ENCODE peak calls at places on chromosomes 11 and 22, in nine cellular contexts. D is SK-N-SH, V is hepatocyte, Z is OCI-LY7, K is MM.1S, A is neural progenitor cell, F is PC-3, J is HCT116, B is GM23248. U is an unnamed sample.

GRCh38 chr11:10659339-10660216 is 34.0 kb downstream of the IRAG1 start:
- DNase-seq in D (no peak), V (peak), Z (no peak), K (no peak), A (no peak), F (peak), J (peak), B (peak), U (no peak)

GRCh38 chr11:19025799-19026406 is 34.6 kb downstream of the MRGPRX2 start:
- DNase-seq in D (peak), V (peak), Z (no peak), K (no peak), A (no peak), F (peak), J (no peak), B (peak), U (no peak)

GRCh38 chr11:132895340-132895739 is 637.0 kb downstream of the OPCML start:
- DNase-seq in D (no peak), V (peak), Z (no peak), K (no peak), A (no peak), F (no peak), J (no peak), B (peak), U (no peak)

GRCh38 chr11:70270877-70271634 is 566 bp downstream of the PPFIA1 start:
- DNase-seq in D (peak), V (peak), Z (peak), K (peak), A (peak), F (peak), J (no peak), B (peak), U (peak)

GRCh38 chr22:45235101-45235777 is 5.5 kb downstream of the KIAA0930 start:
- DNase-seq in D (no peak), V (no peak), Z (peak), K (peak), A (no peak), F (no peak), J (no peak), B (no peak), U (no peak)

GRCh38 chr11:94602430-94603372 is 35.5 kb downstream of the PIWIL4 start:
- DNase-seq in D (no peak), V (peak), Z (peak), K (peak), A (no peak), F (peak), J (no peak), B (peak), U (peak)

GRCh38 chr11:1157645-1158591 is at the start of gene MUC5AC:
- DNase-seq in D (peak), V (peak), Z (no peak), K (no peak), A (no peak), F (no peak), J (no peak), B (no peak), U (no peak)

GRCh38 chr11:132444891-132445290 is 1074.5 kb downstream of the NTM start:
- DNase-seq in D (no peak), V (no peak), Z (no peak), K (no peak), A (no peak), F (no peak), J (no peak), B (no peak), U (no peak)

GRCh38 chr11:44379141-44380008 is 69.4 kb upstream of the ALX4 start:
- DNase-seq in D (no peak), V (no peak), Z (no peak), K (no peak), A (no peak), F (no peak), J (no peak), B (no peak), U (no peak)

GRCh38 chr11:36253238-36253637 is 36.0 kb downstream of the COMMD9 start:
- DNase-seq in D (peak), V (no peak), Z (no peak), K (no peak), A (peak), F (no peak), J (no peak), B (no peak), U (peak)

GRCh38 chr22:35900483-35901168 is 128.0 kb downstream of the RBFOX2 start:
- DNase-seq in D (no peak), V (no peak), Z (no peak), K (no peak), A (no peak), F (peak), J (peak), B (peak), U (peak)

GRCh38 chr11:79437274-79437980 is 3.4 kb downstream of the TENM4 start:
- DNase-seq in D (peak), V (peak), Z (no peak), K (peak), A (peak), F (no peak), J (no peak), B (peak), U (peak)

GRCh38 chr11:85694385-85694980 is 8.5 kb upstream of the CCDC89 start:
- DNase-seq in D (peak), V (peak), Z (peak), K (peak), A (peak), F (peak), J (peak), B (peak), U (peak)

GRCh38 chr11:32231909-32232493 is 141.1 kb downstream of the RCN1 start:
- DNase-seq in D (peak), V (peak), Z (peak), K (peak), A (peak), F (peak), J (peak), B (peak), U (peak)

GRCh38 chr11:67308031-67308866 is 4.9 kb downstream of the SSH3 start:
- DNase-seq in D (no peak), V (no peak), Z (no peak), K (no peak), A (no peak), F (no peak), J (no peak), B (no peak), U (no peak)

GRCh38 chr11:128589998-128590397 is 2.6 kb upstream of the ETS1 start:
- DNase-seq in D (no peak), V (no peak), Z (no peak), K (no peak), A (no peak), F (no peak), J (no peak), B (no peak), U (no peak)

GRCh38 chr11:35593143-35593542 is 25.1 kb upstream of the FJX1 start:
- DNase-seq in D (no peak), V (no peak), Z (no peak), K (no peak), A (no peak), F (peak), J (no peak), B (peak), U (peak)

GRCh38 chr22:48829908-48830307 is 997.8 kb downstream of the BRD1 start:
- DNase-seq in D (no peak), V (no peak), Z (no peak), K (no peak), A (no peak), F (no peak), J (no peak), B (no peak), U (no peak)

DNA sequence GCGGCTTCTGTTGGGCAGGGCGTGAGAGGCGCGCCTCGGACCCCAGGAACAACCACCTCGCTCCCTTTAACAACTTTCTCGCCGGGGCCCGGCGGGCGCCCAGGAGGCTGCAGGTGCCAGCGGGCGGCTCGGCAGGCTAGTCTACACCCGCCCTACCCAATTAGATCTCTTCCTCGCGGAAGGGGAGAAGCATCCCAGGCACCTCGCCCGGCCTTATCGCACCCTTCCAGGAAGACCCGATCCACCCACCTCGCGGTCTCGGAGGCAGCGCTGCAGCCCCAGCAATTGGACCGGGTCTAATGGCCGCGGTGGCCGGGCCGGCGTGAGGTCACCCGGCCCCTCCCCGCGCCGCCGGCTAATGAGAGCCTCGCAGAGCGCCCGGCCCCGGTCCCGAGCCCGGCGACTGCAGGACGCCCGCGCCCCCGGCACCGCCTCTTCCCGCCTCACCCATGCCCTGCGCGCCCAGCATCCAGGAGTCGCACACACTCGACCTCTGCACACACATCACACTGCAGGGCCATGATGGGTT is at the start of gene PLAAT3:
- DNase-seq in D (peak), V (peak), Z (no peak), K (peak), A (peak), F (peak), J (peak), B (peak), U (peak)
- TF ChIP-seq EZH2phosphoT487 in D (no peak), V (no peak), Z (peak), K (no peak), A (no peak), F (no peak), J (no peak), B (no peak), U (no peak)

GRCh38 chr11:127002669-127003259 is 2.2 kb upstream of the KIRREL3 start:
- DNase-seq in D (no peak), V (no peak), Z (no peak), K (no peak), A (peak), F (no peak), J (no peak), B (peak), U (no peak)

GRCh38 chr11:127000991-127001390 is 421 bp upstream of the KIRREL3 start:
- DNase-seq in D (no peak), V (no peak), Z (no peak), K (no peak), A (peak), F (no peak), J (no peak), B (peak), U (no peak)

GRCh38 chr11:127006311-127006710 is 5.7 kb upstream of the KIRREL3 start:
- DNase-seq in D (no peak), V (no peak), Z (no peak), K (no peak), A (no peak), F (no peak), J (no peak), B (peak), U (no peak)

GRCh38 chr11:127000291-127000968 is at the start of gene KIRREL3:
- DNase-seq in D (peak), V (peak), Z (no peak), K (no peak), A (peak), F (no peak), J (no peak), B (peak), U (peak)

DNA sequence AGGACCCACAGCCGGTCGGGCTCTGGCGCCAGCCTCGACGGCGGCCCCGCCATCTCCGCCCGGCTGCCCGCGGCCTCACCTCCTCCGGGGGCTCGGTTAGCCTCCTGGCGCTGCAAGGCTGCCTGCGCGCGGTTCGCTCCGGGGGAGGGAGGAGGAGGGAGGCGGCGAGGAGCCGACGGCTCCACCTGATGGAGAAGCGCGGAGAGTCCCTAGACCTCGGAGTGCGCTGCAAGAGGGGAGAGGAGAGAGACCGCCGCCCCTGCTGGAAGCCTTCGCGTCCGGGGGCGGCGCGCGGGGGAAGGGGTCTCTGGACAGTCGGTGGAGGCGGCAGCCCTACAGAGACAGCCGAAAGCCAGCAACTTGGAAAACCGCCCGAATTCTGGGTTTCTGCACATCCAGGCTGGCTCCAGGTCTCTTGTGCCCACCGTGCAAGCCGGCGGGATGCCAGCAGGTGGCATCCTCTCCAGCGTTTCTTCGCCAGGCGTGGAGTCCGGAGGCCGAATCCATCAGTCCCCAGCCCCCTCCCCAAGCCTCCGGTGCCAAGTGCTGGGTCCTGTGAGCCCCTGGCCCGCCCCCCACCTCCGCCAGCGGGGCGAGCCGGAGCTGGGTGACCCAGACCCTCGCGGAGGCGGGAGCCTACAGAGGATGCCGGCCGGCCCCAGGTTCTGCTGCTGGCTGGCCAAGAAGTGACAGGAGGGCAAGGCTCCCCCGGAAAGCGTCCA is 2.9 kb upstream of the KIRREL3 start:
- DNase-seq in D (peak), V (peak), Z (no peak), K (peak), A (peak), F (no peak), J (no peak), B (peak), U (peak)
- H2AFZ ChIP-seq in D (peak), V (peak), Z (no peak), K (peak), A (peak), F (no peak), J (no peak), B (peak), U (peak)

DNA sequence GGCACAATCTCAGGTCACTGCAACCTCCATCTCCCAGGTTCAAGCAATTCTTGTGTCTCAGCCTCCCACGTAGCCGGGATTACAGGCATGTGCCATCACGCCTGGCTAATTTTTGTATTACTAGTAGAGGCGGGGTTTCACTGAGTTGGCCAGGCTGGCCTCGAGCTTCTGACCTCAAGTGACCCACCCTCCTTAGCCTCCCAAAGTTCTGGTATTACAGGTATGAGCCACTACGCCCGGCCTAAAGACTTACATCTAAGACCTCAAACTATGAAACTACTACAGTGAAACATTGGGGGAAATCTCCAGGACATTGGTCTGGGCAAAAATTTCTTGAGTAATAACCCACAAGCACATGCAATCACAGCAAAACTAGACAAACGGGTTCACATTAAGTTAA is 13.8 kb upstream of the FAM181B start:
- DNase-seq in D (no peak), V (no peak), Z (no peak), K (no peak), A (no peak), F (no peak), J (no peak), B (no peak), U (no peak)
- TF ChIP-seq EZH2phosphoT487 in D (no peak), V (no peak), Z (no peak), K (no peak), A (no peak), F (no peak), J (no peak), B (no peak), U (no peak)

GRCh38 chr11:73330569-73331093 is 22.6 kb downstream of the ARHGEF17 start:
- DNase-seq in D (peak), V (peak), Z (no peak), K (no peak), A (peak), F (peak), J (no peak), B (peak), U (peak)
- H2AFZ ChIP-seq in D (no peak), V (no peak), Z (no peak), K (no peak), A (no peak), F (no peak), J (no peak), B (no peak), U (no peak)

GRCh38 chr22:22857607-22858558 is 29.7 kb upstream of the IGLL5 start:
- DNase-seq in D (no peak), V (no peak), Z (peak), K (no peak), A (no peak), F (no peak), J (no peak), B (no peak), U (no peak)

GRCh38 chr22:22855085-22855484 is 32.5 kb upstream of the IGLL5 start:
- DNase-seq in D (no peak), V (no peak), Z (no peak), K (no peak), A (no peak), F (no peak), J (no peak), B (no peak), U (no peak)

GRCh38 chr22:22855617-22856308 is 31.9 kb upstream of the IGLL5 start:
- DNase-seq in D (peak), V (peak), Z (peak), K (peak), A (peak), F (peak), J (no peak), B (peak), U (peak)

GRCh38 chr22:22856885-22857606 is 30.6 kb upstream of the IGLL5 start:
- DNase-seq in D (no peak), V (no peak), Z (no peak), K (no peak), A (no peak), F (no peak), J (no peak), B (no peak), U (no peak)

DNA sequence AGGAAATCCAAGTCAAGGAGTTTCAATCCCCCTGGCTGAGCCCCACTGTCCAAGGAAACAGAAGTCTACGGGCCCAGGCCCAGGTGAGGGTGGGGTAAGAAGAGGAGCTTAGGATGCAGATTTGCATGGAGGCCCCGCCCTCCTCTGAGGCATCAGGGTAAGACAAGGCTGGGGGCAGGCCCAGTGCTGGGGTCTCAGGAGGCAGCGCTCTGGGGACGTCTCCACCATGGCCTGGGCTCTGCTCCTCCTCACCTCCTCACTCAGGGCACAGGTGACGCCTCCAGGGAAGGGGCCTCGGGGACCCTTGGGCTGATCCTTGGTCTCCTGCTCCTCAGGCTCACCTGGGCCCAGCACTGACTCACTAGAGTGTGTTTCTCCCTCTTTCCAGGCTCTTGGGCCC is 31.3 kb upstream of the IGLL5 start:
- DNase-seq in D (no peak), V (no peak), Z (peak), K (no peak), A (no peak), F (no peak), J (no peak), B (no peak), U (peak)
- TF ChIP-seq EZH2phosphoT487 in D (no peak), V (no peak), Z (no peak), K (no peak), A (no peak), F (no peak), J (no peak), B (no peak), U (no peak)

U was measured in GM23338.